ENCODE peak calls at places on chromosomes 2 and 18, in four cellular contexts. G is A549, E is heart right ventricle, K is colonic mucosa. Z is an unnamed sample. For H3K9me3, the result is how much of the 10 kb centered on the place peaks cover.

GRCh38 chr2:173644146-173644545 is 289.5 kb downstream of the CDCA7 start:
- DNase-seq in G (no peak), E (no peak), K (no peak), Z (no peak)

GRCh38 chr2:30361751-30362394 is 85.2 kb upstream of the LCLAT1 start:
- DNase-seq in G (no peak), E (no peak), K (no peak), Z (no peak)

GRCh38 chr18:50836521-50836957 is 16.7 kb upstream of the MRO start:
- DNase-seq in G (no peak), E (no peak), K (no peak), Z (no peak)

GRCh38 chr2:219687882-219688559 is 60.6 kb downstream of the SLC4A3 start:
- DNase-seq in G (no peak), E (no peak), K (no peak), Z (no peak)

GRCh38 chr2:188979119-188979729 is 5.1 kb downstream of the COL3A1 start:
- DNase-seq in G (no peak), E (no peak), K (no peak), Z (no peak)

GRCh38 chr2:46849080-46849715 is 66.4 kb downstream of the MCFD2 start:
- DNase-seq in G (peak), E (no peak), K (peak), Z (no peak)

GRCh38 chr2:44740678-44741077 is 200.8 kb upstream of the SIX3 start:
- DNase-seq in G (no peak), E (no peak), K (peak), Z (no peak)

GRCh38 chr2:151357359-151357758 is at the start of gene TNFAIP6:
- DNase-seq in G (peak), E (no peak), K (no peak), Z (no peak)

GRCh38 chr2:196369967-196370366 is 198.6 kb upstream of the STK17B start:
- DNase-seq in G (no peak), E (no peak), K (no peak), Z (no peak)

GRCh38 chr2:236747426-236747825 is 177.8 kb downstream of the ACKR3 start:
- DNase-seq in G (no peak), E (no peak), K (no peak), Z (no peak)

GRCh38 chr2:24048662-24049484 is 668 bp upstream of the FKBP1B start:
- DNase-seq in G (no peak), E (no peak), K (no peak), Z (no peak)

GRCh38 chr2:7845332-7845731 is 836.5 kb upstream of the ID2 start:
- DNase-seq in G (no peak), E (no peak), K (no peak), Z (no peak)

GRCh38 chr2:137091704-137092103 is 326.4 kb downstream of the THSD7B start:
- DNase-seq in G (no peak), E (no peak), K (no peak), Z (no peak)

GRCh38 chr18:14919666-14920065 is 171.7 kb downstream of the ANKRD30B start:
- DNase-seq in G (no peak), E (no peak), K (peak), Z (no peak)
- H3K9me3 ChIP-seq in G (under half), E (under half), K (under half), Z (under half)

GRCh38 chr18:75008186-75008585 is 200.8 kb downstream of the PTGR3 start:
- DNase-seq in G (no peak), E (no peak), K (no peak), Z (no peak)
- H3K9me3 ChIP-seq in G (under half), E (under half), K (under half), Z (under half)

GRCh38 chr2:97979894-97980293 is 15.9 kb downstream of the TMEM131 start:
- DNase-seq in G (no peak), E (no peak), K (no peak), Z (no peak)

GRCh38 chr2:97985998-97986397 is 9.8 kb downstream of the TMEM131 start:
- DNase-seq in G (no peak), E (no peak), K (no peak), Z (no peak)

GRCh38 chr2:97983698-97984097 is 12.1 kb downstream of the TMEM131 start:
- DNase-seq in G (no peak), E (no peak), K (no peak), Z (no peak)

GRCh38 chr2:97983134-97983533 is 12.6 kb downstream of the TMEM131 start:
- DNase-seq in G (no peak), E (no peak), K (no peak), Z (no peak)

GRCh38 chr2:97982621-97983020 is 13.1 kb downstream of the TMEM131 start:
- DNase-seq in G (no peak), E (no peak), K (no peak), Z (no peak)
- H3K9me3 ChIP-seq in G (under half), E (under half), K (under half), Z (under half)

DNA sequence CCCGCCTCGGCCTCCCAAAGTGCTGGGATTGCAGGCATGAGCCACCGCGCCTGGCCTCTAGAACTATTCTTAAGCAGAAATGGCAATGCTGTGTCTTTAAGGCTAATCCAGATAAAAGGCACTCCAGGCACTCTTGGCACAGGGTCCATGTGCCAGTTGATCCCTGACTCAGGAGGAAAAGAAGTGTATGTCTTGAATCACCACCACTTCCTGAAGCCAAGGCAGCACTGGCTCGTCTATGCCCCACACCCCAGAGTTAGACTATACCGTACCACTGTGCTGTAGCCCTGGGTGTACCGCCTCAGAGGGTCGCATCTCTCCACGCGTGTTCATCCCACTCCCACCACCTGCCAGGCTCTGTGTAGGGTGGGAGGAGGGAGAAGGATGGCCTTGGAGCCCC is 9.0 kb downstream of the TNFRSF11A start:
- DNase-seq in G (peak), E (no peak), K (peak), Z (no peak)
- H3K9me3 ChIP-seq in G (under half), E (under half), K (under half), Z (under half)

Z was measured in left ventricle myocardium inferior.